ENCODE peak calls at places on chromosomes 3 and 15, in five cellular contexts. One of them, this sample, is unnamed.

GRCh38 chr3:65083240-65083639 is 395.4 kb upstream of the ADAMTS9 start:
- DNase-seq in NCI-H1417: no peak
- DNase-seq in Jurkat, Clone E6-1: no peak
- DNase-seq in NCI-H774: no peak
- DNase-seq in activated T-helper 1 cell treated with Interleukin-2 at 50 U/mL for 16 hours: no peak
- DNase-seq in this sample: no peak

GRCh38 chr3:116561529-116561928 is 116.2 kb upstream of the LSAMP start:
- DNase-seq in NCI-H1417: no peak
- DNase-seq in activated T-helper 1 cell treated with Interleukin-2 at 50 U/mL for 16 hours: no peak
- DNase-seq in Jurkat, Clone E6-1: no peak
- DNase-seq in NCI-H774: no peak
- DNase-seq in this sample: no peak

GRCh38 chr15:79978694-79979519 is 7.9 kb upstream of the BCL2A1 start:
- DNase-seq in Jurkat, Clone E6-1: no peak
- DNase-seq in activated T-helper 1 cell treated with Interleukin-2 at 50 U/mL for 16 hours: no peak
- DNase-seq in NCI-H774: no peak
- DNase-seq in NCI-H1417: no peak
- DNase-seq in this sample: peak

GRCh38 chr3:119310052-119310451 is 15.9 kb downstream of the ARHGAP31 start:
- DNase-seq in NCI-H1417: no peak
- DNase-seq in activated T-helper 1 cell treated with Interleukin-2 at 50 U/mL for 16 hours: no peak
- DNase-seq in NCI-H774: no peak
- DNase-seq in Jurkat, Clone E6-1: no peak
- DNase-seq in this sample: peak

GRCh38 chr3:80052271-80052670 is 284.5 kb upstream of the ROBO1 start:
- DNase-seq in activated T-helper 1 cell treated with Interleukin-2 at 50 U/mL for 16 hours: no peak
- DNase-seq in NCI-H774: no peak
- DNase-seq in Jurkat, Clone E6-1: no peak
- DNase-seq in NCI-H1417: no peak
- DNase-seq in this sample: no peak

GRCh38 chr15:63329567-63330350 is 51.9 kb downstream of the CA12 start:
- DNase-seq in NCI-H1417: no peak
- DNase-seq in Jurkat, Clone E6-1: no peak
- DNase-seq in activated T-helper 1 cell treated with Interleukin-2 at 50 U/mL for 16 hours: no peak
- DNase-seq in NCI-H774: no peak
- DNase-seq in this sample: no peak

GRCh38 chr15:53059273-53060043 is 269.3 kb upstream of the ONECUT1 start:
- DNase-seq in activated T-helper 1 cell treated with Interleukin-2 at 50 U/mL for 16 hours: no peak
- DNase-seq in NCI-H774: no peak
- DNase-seq in NCI-H1417: no peak
- DNase-seq in Jurkat, Clone E6-1: no peak
- DNase-seq in this sample: no peak

GRCh38 chr3:136862953-136863352 is 945 bp downstream of the NCK1 start:
- DNase-seq in activated T-helper 1 cell treated with Interleukin-2 at 50 U/mL for 16 hours: no peak
- DNase-seq in NCI-H1417: no peak
- DNase-seq in Jurkat, Clone E6-1: no peak
- DNase-seq in NCI-H774: no peak
- DNase-seq in this sample: no peak